ENCODE peak calls at places on chromosomes 12 and 14, in five cellular contexts. One of them, this sample, is unnamed.

GRCh38 chr12:21551811-21552469 is 25.8 kb downstream of the SPX start:
- DNase-seq in GF-D8: no peak
- DNase-seq in upper lobe of right lung: no peak
- DNase-seq in NAMALWA: no peak
- DNase-seq in cardiac fibroblast: peak
- DNase-seq in this sample: no peak

GRCh38 chr14:96509457-96510090 is 7.4 kb downstream of the PAPOLA start:
- DNase-seq in GF-D8: no peak
- DNase-seq in upper lobe of right lung: no peak
- DNase-seq in NAMALWA: no peak
- DNase-seq in cardiac fibroblast: no peak
- DNase-seq in this sample: no peak

GRCh38 chr14:75884198-75884611 is 97.6 kb downstream of the TGFB3 start:
- DNase-seq in cardiac fibroblast: peak
- DNase-seq in upper lobe of right lung: no peak
- DNase-seq in GF-D8: no peak
- DNase-seq in NAMALWA: peak
- DNase-seq in this sample: no peak

GRCh38 chr12:53235742-53236442 is 3.9 kb upstream of the RARG start:
- DNase-seq in cardiac fibroblast: no peak
- DNase-seq in upper lobe of right lung: no peak
- DNase-seq in NAMALWA: no peak
- DNase-seq in GF-D8: no peak
- DNase-seq in this sample: no peak

GRCh38 chr14:95527392-95528002 is 7.4 kb upstream of the GLRX5 start:
- DNase-seq in cardiac fibroblast: peak
- DNase-seq in GF-D8: peak
- DNase-seq in upper lobe of right lung: no peak
- DNase-seq in NAMALWA: peak
- DNase-seq in this sample: no peak

GRCh38 chr12:108367436-108367835 is 28.3 kb upstream of the CMKLR1 start:
- DNase-seq in cardiac fibroblast: no peak
- DNase-seq in GF-D8: no peak
- DNase-seq in upper lobe of right lung: peak
- DNase-seq in NAMALWA: no peak
- DNase-seq in this sample: no peak

GRCh38 chr14:36510078-36510799 is 9.8 kb downstream of the NKX2-1 start:
- DNase-seq in cardiac fibroblast: no peak
- DNase-seq in NAMALWA: no peak
- DNase-seq in GF-D8: no peak
- DNase-seq in upper lobe of right lung: peak
- DNase-seq in this sample: no peak

GRCh38 chr14:75742867-75743266 is 81.8 kb downstream of the TTLL5 start:
- DNase-seq in GF-D8: no peak
- DNase-seq in NAMALWA: no peak
- DNase-seq in upper lobe of right lung: no peak
- DNase-seq in cardiac fibroblast: no peak
- DNase-seq in this sample: no peak

GRCh38 chr12:13817131-13817530 is 164.3 kb downstream of the GRIN2B start:
- DNase-seq in cardiac fibroblast: no peak
- DNase-seq in upper lobe of right lung: no peak
- DNase-seq in NAMALWA: no peak
- DNase-seq in GF-D8: no peak
- DNase-seq in this sample: no peak

GRCh38 chr12:916712-917445 is 32.6 kb downstream of the RAD52 start:
- DNase-seq in cardiac fibroblast: no peak
- DNase-seq in upper lobe of right lung: no peak
- DNase-seq in NAMALWA: no peak
- DNase-seq in GF-D8: no peak
- DNase-seq in this sample: no peak

GRCh38 chr14:81751198-81751597 is 217.5 kb upstream of the SEL1L start:
- DNase-seq in NAMALWA: no peak
- DNase-seq in upper lobe of right lung: no peak
- DNase-seq in cardiac fibroblast: no peak
- DNase-seq in GF-D8: no peak
- DNase-seq in this sample: no peak

GRCh38 chr12:46942579-46942978 is 116.8 kb upstream of the SLC38A4 start:
- DNase-seq in upper lobe of right lung: no peak
- DNase-seq in NAMALWA: no peak
- DNase-seq in GF-D8: no peak
- DNase-seq in cardiac fibroblast: peak
- DNase-seq in this sample: no peak

GRCh38 chr12:110270125-110270962 is 10.7 kb upstream of the ATP2A2 start:
- DNase-seq in GF-D8: no peak
- DNase-seq in upper lobe of right lung: no peak
- DNase-seq in cardiac fibroblast: peak
- DNase-seq in NAMALWA: no peak
- DNase-seq in this sample: no peak

GRCh38 chr12:108047130-108047550 is 81.9 kb upstream of the WSCD2 start:
- DNase-seq in cardiac fibroblast: peak
- DNase-seq in NAMALWA: no peak
- DNase-seq in GF-D8: peak
- DNase-seq in upper lobe of right lung: no peak
- DNase-seq in this sample: no peak

GRCh38 chr12:62862259-62862881 is 72.6 kb downstream of the PPM1H start:
- DNase-seq in cardiac fibroblast: peak
- DNase-seq in upper lobe of right lung: no peak
- DNase-seq in GF-D8: no peak
- DNase-seq in NAMALWA: no peak
- DNase-seq in this sample: no peak

This sample was measured in spleen.